ENCODE peak calls at places on chromosomes 7 and 10, in nine cellular contexts. Y is mammary epithelial cell; B is small intestine; K is neural progenitor cell; N is CD8-positive, alpha-beta T cell; V is GM23248; E is K562; H is sigmoid colon; G is endodermal cell. F is an unnamed sample.
A peak's percentile ranks its signal among the peaks of the same experiment; 100 is the strongest.

GRCh38 chr10:112962343-112962742 is 12.3 kb downstream of the TCF7L2 start:
- DNase-seq in N (no peak), V (no peak), E (no peak), G (no peak), H (peak; percentile 15), B (no peak), Y (no peak), K (no peak), F (no peak)

GRCh38 chr10:79985481-79986072 is 36.7 kb upstream of the SFTPD start:
- DNase-seq in N (no peak), E (no peak), V (peak; percentile 28), K (no peak), Y (peak; percentile 46), G (no peak), B (no peak), H (no peak), F (no peak)

GRCh38 chr10:91197044-91197651 is 23.3 kb upstream of the PCGF5 start:
- DNase-seq in E (no peak), B (no peak), Y (no peak), N (no peak), G (no peak), H (no peak), V (peak; percentile 85), K (peak; percentile 4), F (no peak)

GRCh38 chr7:143362126-143362961 is at the start of gene FAM131B:
- DNase-seq in Y (no peak), N (no peak), G (peak; percentile 77), V (peak; percentile 52), K (peak; percentile 83), E (peak; percentile 76), B (no peak), H (peak; percentile 67), F (peak; percentile 13)

GRCh38 chr10:53135213-53135896 is 362.8 kb upstream of the MBL2 start:
- DNase-seq in K (no peak), Y (no peak), B (peak; percentile 30), N (no peak), E (no peak), H (no peak), G (no peak), V (no peak), F (no peak)

GRCh38 chr10:7250236-7250635 is 160.6 kb downstream of the SFMBT2 start:
- DNase-seq in N (no peak), H (no peak), E (no peak), G (no peak), Y (no peak), K (no peak), B (no peak), V (no peak), F (no peak)

GRCh38 chr10:82464419-82464818 is 589.4 kb downstream of the NRG3 start:
- DNase-seq in G (no peak), N (no peak), B (no peak), K (peak; percentile 11), E (no peak), V (no peak), H (no peak), Y (no peak), F (no peak)

GRCh38 chr7:44981035-44981706 is 2.4 kb upstream of the MYO1G start:
- DNase-seq in Y (no peak), G (peak; percentile 44), H (no peak), V (no peak), B (no peak), K (no peak), E (no peak), N (no peak), F (no peak)

GRCh38 chr7:1725766-1726630 is 55.9 kb downstream of the ELFN1 start:
- DNase-seq in G (no peak), H (no peak), K (no peak), N (no peak), Y (no peak), B (no peak), E (no peak), V (no peak), F (no peak)

GRCh38 chr7:80831996-80832395 is 86.9 kb downstream of the SEMA3C start:
- DNase-seq in Y (peak; percentile 41), B (no peak), E (no peak), K (no peak), N (no peak), V (peak; percentile 69), G (no peak), H (no peak), F (no peak)

GRCh38 chr7:159030490-159031134 is 114.1 kb downstream of the VIPR2 start:
- DNase-seq in K (peak; percentile 83), V (peak; percentile 7), E (peak; percentile 90), H (peak; percentile 83), Y (no peak), B (peak; percentile 30), N (no peak), G (peak; percentile 93), F (peak; percentile 53)

GRCh38 chr7:41817386-41817785 is 114.5 kb upstream of the INHBA start:
- DNase-seq in Y (peak; percentile 93), N (no peak), V (peak; percentile 80), E (no peak), K (no peak), G (no peak), B (no peak), H (no peak), F (peak; percentile 31)

GRCh38 chr10:423167-423566 is 266.3 kb downstream of the DIP2C start:
- DNase-seq in E (no peak), K (no peak), H (no peak), Y (no peak), B (no peak), N (no peak), G (no peak), V (no peak), F (no peak)

DNA sequence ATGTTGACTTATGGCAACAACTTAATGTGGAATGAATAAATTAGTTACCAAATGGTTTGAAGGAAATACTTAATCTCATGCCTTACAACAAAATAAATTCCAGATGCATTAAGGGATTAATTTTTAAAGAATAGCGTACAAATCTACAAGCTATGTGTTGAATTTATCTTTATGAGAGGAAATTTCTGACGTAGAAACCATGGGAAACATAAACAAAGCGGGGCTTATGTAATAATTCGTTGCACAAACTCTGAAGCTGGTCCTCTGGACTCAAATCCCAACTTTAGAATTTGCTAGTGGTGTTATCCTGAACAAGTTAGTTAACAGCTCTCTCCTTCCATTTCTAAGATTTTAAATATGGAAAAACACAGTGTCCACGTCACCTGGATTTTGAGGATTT is 137.4 kb upstream of the CALCR start:
- DNase-seq in G (no peak), E (no peak), B (no peak), Y (no peak), V (no peak), K (no peak), N (no peak), H (no peak), F (no peak)
- H3K9me3 ChIP-seq in G (no peaks in the 10 kb centered on the region), E (no peaks in the 10 kb centered on the region), B (no peaks in the 10 kb centered on the region), Y (no peaks in the 10 kb centered on the region), V (no peaks in the 10 kb centered on the region), K (no peaks in the 10 kb centered on the region), N (no peaks in the 10 kb centered on the region), H (no peaks in the 10 kb centered on the region), F (no peaks in the 10 kb centered on the region)

GRCh38 chr10:26439436-26440090 is 1.4 kb downstream of the APBB1IP start:
- DNase-seq in V (peak; percentile 57), B (no peak), E (no peak), K (no peak), G (no peak), Y (no peak), H (no peak), N (no peak), F (no peak)
- H3K4me3 ChIP-seq in V (peak overlapping the region; percentile 76), B (peak overlapping the region; percentile 59), E (no peak overlapping the region), K (no peak overlapping the region), G (no peak overlapping the region), Y (no peak overlapping the region), H (no peak overlapping the region), N (peak overlapping the region; percentile 94), F (no peak overlapping the region)

GRCh38 chr7:33276729-33277128 is 147.4 kb downstream of the BBS9 start:
- DNase-seq in K (no peak), N (no peak), E (no peak), G (no peak), Y (no peak), B (no peak), H (no peak), V (no peak), F (no peak)
- H3K9me3 ChIP-seq in K (no peaks in the 10 kb centered on the region), N (peaks cover 6% of the 10 kb centered on the region), E (no peaks in the 10 kb centered on the region), G (peaks cover 14% of the 10 kb centered on the region), Y (peaks cover 1% of the 10 kb centered on the region), B (no peaks in the 10 kb centered on the region), H (peaks cover 4% of the 10 kb centered on the region), V (no peaks in the 10 kb centered on the region), F (peaks cover 15% of the 10 kb centered on the region)

GRCh38 chr10:71847418-71847817 is 3.6 kb downstream of the PSAP start:
- DNase-seq in H (no peak), K (no peak), N (no peak), V (no peak), B (no peak), Y (no peak), E (no peak), G (no peak), F (no peak)

GRCh38 chr10:71850021-71850744 is 868 bp downstream of the PSAP start:
- DNase-seq in G (no peak), B (no peak), N (no peak), Y (no peak), E (no peak), V (peak; percentile 23), H (no peak), K (no peak), F (no peak)

GRCh38 chr10:71850745-71851629 is at the start of gene PSAP:
- DNase-seq in B (peak; percentile 100), H (peak; percentile 100), G (peak; percentile 99), V (peak; percentile 99), E (peak; percentile 100), Y (peak; percentile 98), K (peak; percentile 99), N (peak; percentile 99), F (peak; percentile 98)

GRCh38 chr10:71848325-71849277 is 2.5 kb downstream of the PSAP start:
- DNase-seq in E (no peak), H (no peak), G (no peak), B (no peak), N (no peak), V (peak; percentile 27), K (no peak), Y (no peak), F (no peak)

DNA sequence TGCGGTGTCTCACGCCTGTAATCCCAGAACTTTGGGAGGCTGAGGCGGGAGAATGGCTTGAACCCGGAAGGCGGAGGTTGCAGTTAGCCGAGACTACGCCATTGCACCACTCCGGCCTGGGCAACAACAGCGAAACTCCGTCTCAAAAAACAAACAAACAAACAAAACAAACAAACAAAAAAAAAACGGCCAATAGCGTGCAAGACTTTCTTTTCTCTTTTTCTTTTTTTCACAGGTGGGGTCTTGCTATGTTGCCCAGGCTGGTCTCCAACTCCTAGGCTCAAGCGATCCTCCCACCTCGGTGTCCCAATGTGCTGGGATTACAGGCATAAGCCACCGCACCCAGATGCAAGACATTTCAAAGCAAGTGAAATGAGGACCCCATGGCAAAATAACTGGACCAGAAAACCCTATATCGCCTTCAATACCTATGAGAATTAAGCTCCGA is 1.6 kb downstream of the PSAP start:
- DNase-seq in K (no peak), H (no peak), G (no peak), N (no peak), B (no peak), Y (no peak), V (no peak), E (no peak), F (no peak)
- H3K4me3 ChIP-seq in K (peak overlapping the region; percentile 82), H (peak overlapping the region; percentile 100), G (peak overlapping the region; percentile 99), N (peak overlapping the region; percentile 87), B (no peak overlapping the region), Y (peak overlapping the region; percentile 100), V (peak overlapping the region; percentile 95), E (peak overlapping the region; percentile 69), F (peak overlapping the region; percentile 78)